ENCODE peak calls at places on chromosome 2, in four cellular contexts. X is upper lobe of right lung, G is PC-3, M is fibroblast of lung. J is an unnamed sample.

GRCh38 chr2:54720563-54720962 is 2.9 kb upstream of the EML6 start:
- DNase-seq in X (no peak), G (peak; percentile 12), M (no peak), J (no peak)

GRCh38 chr2:136214284-136214683 is 96.3 kb upstream of the CXCR4 start:
- DNase-seq in X (no peak), G (no peak), M (no peak), J (no peak)

GRCh38 chr2:28359222-28360065 is 33.2 kb upstream of the FOSL2 start:
- DNase-seq in X (no peak), G (peak; percentile 78), M (peak; percentile 81), J (peak; percentile 52)

GRCh38 chr2:196290149-196290548 is 118.8 kb upstream of the STK17B start:
- DNase-seq in X (no peak), G (no peak), M (no peak), J (no peak)

GRCh38 chr2:127655209-127656073 is 9.5 kb downstream of the GPR17 start:
- DNase-seq in X (no peak), G (no peak), M (no peak), J (no peak)

GRCh38 chr2:200077210-200077650 is 121.8 kb downstream of the MAIP1 start:
- DNase-seq in X (no peak), G (peak; percentile 93), M (peak; percentile 79), J (no peak)

GRCh38 chr2:73762571-73762970 is 17.3 kb downstream of the DUSP11 start:
- DNase-seq in X (no peak), G (no peak), M (no peak), J (no peak)

GRCh38 chr2:101501443-101501842 is 26.5 kb upstream of the RFX8 start:
- DNase-seq in X (no peak), G (peak; percentile 72), M (peak; percentile 70), J (no peak)

GRCh38 chr2:65055427-65056214 is 595 bp upstream of the CEP68 start:
- DNase-seq in X (peak; percentile 83), G (no peak), M (no peak), J (no peak)

GRCh38 chr2:231514225-231514950 is 15.9 kb downstream of the NMUR1 start:
- DNase-seq in X (peak; percentile 99), G (peak; percentile 96), M (peak; percentile 94), J (peak; percentile 99)

GRCh38 chr2:45860136-45861106 is 208.9 kb downstream of the PRKCE start:
- DNase-seq in X (no peak), G (no peak), M (peak; percentile 52), J (peak; percentile 66)

GRCh38 chr2:42924436-42924897 is 132.1 kb upstream of the HAAO start:
- DNase-seq in X (no peak), G (no peak), M (no peak), J (peak; percentile 82)

GRCh38 chr2:22893773-22894517 is 491.0 kb upstream of the KLHL29 start:
- DNase-seq in X (no peak), G (no peak), M (no peak), J (no peak)

GRCh38 chr2:195498176-195498575 is 158.8 kb upstream of the SLC39A10 start:
- DNase-seq in X (no peak), G (peak; percentile 59), M (peak; percentile 19), J (peak; percentile 12)

GRCh38 chr2:54047076-54047475 is 68.3 kb upstream of the ACYP2 start:
- DNase-seq in X (no peak), G (no peak), M (peak; percentile 90), J (no peak)

GRCh38 chr2:215764441-215765048 is 248.8 kb downstream of the MREG start:
- DNase-seq in X (no peak), G (peak; percentile 58), M (peak; percentile 89), J (no peak)

GRCh38 chr2:238465487-238466241 is 38.9 kb downstream of the ASB1 start:
- DNase-seq in X (no peak), G (no peak), M (no peak), J (no peak)

GRCh38 chr2:101961287-101962242 is 30.2 kb upstream of the IL1R2 start:
- DNase-seq in X (peak; percentile 80), G (no peak), M (peak; percentile 82), J (peak; percentile 61)

GRCh38 chr2:25894135-25894830 is 16.0 kb upstream of the ASXL2 start:
- DNase-seq in X (peak; percentile 22), G (no peak), M (peak; percentile 42), J (no peak)

GRCh38 chr2:75560022-75560767 is 544 bp downstream of the EVA1A start:
- DNase-seq in X (peak; percentile 74), G (peak; percentile 61), M (peak; percentile 47), J (no peak)

GRCh38 chr2:48668992-48669391 is 51.3 kb downstream of the GTF2A1L start:
- DNase-seq in X (no peak), G (no peak), M (no peak), J (no peak)

GRCh38 chr2:25400576-25401241 is 59.0 kb upstream of the DNMT3A start:
- DNase-seq in X (no peak), G (no peak), M (no peak), J (no peak)

GRCh38 chr2:256094-256493 is 7.7 kb downstream of the SH3YL1 start:
- DNase-seq in X (no peak), G (no peak), M (no peak), J (no peak)

GRCh38 chr2:259789-260331 is 4.0 kb downstream of the SH3YL1 start:
- DNase-seq in X (no peak), G (no peak), M (no peak), J (no peak)

GRCh38 chr2:258933-259332 is 4.9 kb downstream of the SH3YL1 start:
- DNase-seq in X (no peak), G (no peak), M (no peak), J (no peak)

GRCh38 chr2:257429-257828 is 6.4 kb downstream of the SH3YL1 start:
- DNase-seq in X (no peak), G (no peak), M (no peak), J (no peak)

GRCh38 chr2:257842-258241 is 6.0 kb downstream of the SH3YL1 start:
- DNase-seq in X (no peak), G (no peak), M (no peak), J (no peak)
- H3K9me3 ChIP-seq in X (no peaks in the 10 kb centered on the region), G (no peaks in the 10 kb centered on the region), M (no peaks in the 10 kb centered on the region), J (peaks cover 6% of the 10 kb centered on the region)

GRCh38 chr2:117057021-117057420 is 757.5 kb upstream of the DDX18 start:
- DNase-seq in X (no peak), G (no peak), M (no peak), J (no peak)
- H3K9me3 ChIP-seq in X (no peaks in the 10 kb centered on the region), G (no peaks in the 10 kb centered on the region), M (no peaks in the 10 kb centered on the region), J (no peaks in the 10 kb centered on the region)

DNA sequence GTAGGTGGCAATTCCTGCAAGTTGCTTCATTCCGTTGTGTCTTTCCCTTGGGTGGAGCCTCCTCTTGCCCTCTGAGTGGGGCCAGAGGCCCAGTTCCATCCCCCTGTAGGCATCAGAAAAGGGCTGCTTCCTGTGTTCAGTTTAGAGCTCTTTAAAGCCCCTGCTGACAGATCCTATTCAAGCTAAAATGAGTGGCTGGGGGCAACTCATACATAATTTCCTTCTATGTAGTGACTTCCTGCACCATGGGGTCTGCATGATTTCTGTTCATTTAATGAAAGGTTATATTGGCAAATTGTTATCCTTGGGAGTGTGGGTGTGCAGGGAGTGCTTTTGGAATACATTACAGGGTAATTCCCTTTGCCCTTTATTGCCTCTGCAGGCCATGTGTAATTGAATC is 52.5 kb downstream of the GPR39 start:
- DNase-seq in X (no peak), G (no peak), M (no peak), J (no peak)
- H3K9me3 ChIP-seq in X (peaks cover 26% of the 10 kb centered on the region), G (peaks cover 29% of the 10 kb centered on the region), M (no peaks in the 10 kb centered on the region), J (peaks cover 6% of the 10 kb centered on the region)

GRCh38 chr2:2881507-2881906 is 496.1 kb downstream of the EIPR1 start:
- DNase-seq in X (no peak), G (no peak), M (no peak), J (no peak)
- H3K9me3 ChIP-seq in X (no peaks in the 10 kb centered on the region), G (no peaks in the 10 kb centered on the region), M (no peaks in the 10 kb centered on the region), J (no peaks in the 10 kb centered on the region)

GRCh38 chr2:236943068-236943467 is 142.6 kb upstream of the COPS8 start:
- DNase-seq in X (no peak), G (no peak), M (no peak), J (no peak)

GRCh38 chr2:236942554-236942953 is 143.1 kb upstream of the COPS8 start:
- DNase-seq in X (no peak), G (no peak), M (no peak), J (no peak)

GRCh38 chr2:236944561-236944960 is 141.1 kb upstream of the COPS8 start:
- DNase-seq in X (no peak), G (no peak), M (no peak), J (no peak)

GRCh38 chr2:236945431-236946016 is 140.2 kb upstream of the COPS8 start:
- DNase-seq in X (no peak), G (no peak), M (no peak), J (no peak)

DNA sequence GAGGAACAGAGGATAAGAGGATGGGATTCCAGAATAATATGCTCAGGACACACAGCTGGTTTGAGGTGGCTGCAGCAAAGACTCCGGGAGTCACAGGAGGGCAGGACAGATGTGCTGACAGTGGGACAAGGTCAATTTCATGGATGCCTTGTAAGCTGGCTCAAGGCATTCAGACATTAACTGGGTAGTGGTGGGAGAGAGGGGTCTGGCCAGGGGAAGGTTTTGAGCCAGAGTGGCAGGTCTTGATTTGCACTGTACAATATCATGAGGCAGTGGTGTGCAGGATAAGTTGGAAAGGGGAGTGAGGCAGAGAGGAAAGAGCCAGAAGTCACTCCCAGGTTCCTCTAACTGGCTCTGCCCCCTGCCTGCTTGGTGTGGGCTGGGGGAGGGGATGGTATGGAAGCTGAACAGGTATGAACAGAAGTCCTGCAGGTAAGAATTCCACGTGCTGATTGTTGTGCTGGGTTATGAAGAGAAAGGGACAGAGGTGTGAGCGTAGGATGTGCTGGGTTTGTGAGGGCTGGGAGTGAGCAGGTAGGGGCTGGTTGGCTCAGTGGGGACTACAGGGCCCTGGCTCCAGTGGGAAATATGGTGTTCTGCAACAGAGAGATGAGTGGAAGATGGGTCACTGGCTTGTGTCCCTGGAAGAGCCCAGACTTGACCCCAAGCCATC is 141.7 kb upstream of the COPS8 start:
- DNase-seq in X (no peak), G (no peak), M (no peak), J (no peak)
- H3K9me3 ChIP-seq in X (no peaks in the 10 kb centered on the region), G (no peaks in the 10 kb centered on the region), M (no peaks in the 10 kb centered on the region), J (no peaks in the 10 kb centered on the region)

GRCh38 chr2:134458454-134458853 is 204.6 kb downstream of the MGAT5 start:
- DNase-seq in X (no peak), G (no peak), M (no peak), J (peak; percentile 39)
- H3K9me3 ChIP-seq in X (no peaks in the 10 kb centered on the region), G (no peaks in the 10 kb centered on the region), M (no peaks in the 10 kb centered on the region), J (no peaks in the 10 kb centered on the region)